ENCODE peak calls at places on chromosome X, in ten cellular contexts. D, S, L, C, T, Z, O, N, J and B are unnamed samples. For H3K4me1, the result is how much of the 10 kb centered on the place peaks cover.

GRCh38 chrX:113929004-113929403 is 654.9 kb upstream of the HTR2C start:
- DNase-seq in S (no peak), O (peak), C (peak), T (no peak), Z (no peak), D (no peak), N (peak), L (peak), J (no peak), B (no peak)

GRCh38 chrX:154542723-154543424 is 3.8 kb downstream of the G6PD start:
- DNase-seq in N (no peak), L (no peak), T (no peak), J (no peak), C (no peak), D (no peak), S (peak), O (no peak), Z (no peak), B (no peak)

GRCh38 chrX:133375558-133376340 is 39.5 kb downstream of the GPC4 start:
- DNase-seq in C (no peak), L (no peak), O (peak), N (no peak), J (no peak), S (no peak), T (no peak), Z (peak), D (no peak), B (no peak)

GRCh38 chrX:75784689-75785491 is at the start of gene MAGEE2:
- DNase-seq in D (no peak), T (no peak), L (no peak), O (no peak), Z (peak), S (no peak), N (peak), C (no peak), J (peak), B (no peak)

GRCh38 chrX:7889680-7890079 is 37.5 kb downstream of the PNPLA4 start:
- DNase-seq in T (no peak), L (no peak), Z (no peak), S (no peak), N (peak), D (no peak), C (no peak), J (no peak), O (no peak), B (no peak)

GRCh38 chrX:153727108-153727931 is 2.7 kb downstream of the ABCD1 start:
- DNase-seq in Z (peak), C (no peak), N (peak), S (peak), D (peak), L (no peak), J (no peak), T (peak), O (peak), B (no peak)

GRCh38 chrX:14357314-14357713 is 172.0 kb upstream of the GLRA2 start:
- DNase-seq in T (no peak), Z (no peak), C (no peak), N (peak), O (peak), D (no peak), S (no peak), J (no peak), L (no peak), B (no peak)

GRCh38 chrX:137742846-137743245 is 176.9 kb downstream of the ZIC3 start:
- DNase-seq in S (no peak), T (no peak), D (no peak), Z (no peak), N (no peak), J (no peak), O (no peak), C (no peak), L (no peak), B (no peak)

GRCh38 chrX:103791826-103792458 is 15.3 kb downstream of the PLP1 start:
- DNase-seq in J (no peak), S (no peak), Z (no peak), O (no peak), N (peak), L (no peak), D (no peak), C (no peak), T (no peak), B (no peak)

GRCh38 chrX:87744391-87744790 is 226.8 kb downstream of the KLHL4 start:
- DNase-seq in Z (no peak), O (no peak), T (no peak), J (no peak), D (no peak), C (no peak), S (no peak), N (no peak), L (no peak), B (no peak)

GRCh38 chrX:44104699-44105098 is 131.5 kb upstream of the NDP start:
- DNase-seq in S (no peak), L (no peak), D (no peak), Z (no peak), J (no peak), O (no peak), C (no peak), T (no peak), N (no peak), B (no peak)

GRCh38 chrX:45669715-45670360 is 469.2 kb upstream of the DIPK2B start:
- DNase-seq in Z (no peak), S (no peak), C (no peak), N (peak), J (no peak), O (no peak), T (no peak), D (no peak), L (no peak), B (no peak)

GRCh38 chrX:155313766-155314165 is 20.6 kb downstream of the CLIC2 start:
- DNase-seq in N (no peak), L (no peak), T (no peak), J (no peak), O (no peak), D (no peak), Z (no peak), C (peak), S (no peak), B (no peak)

GRCh38 chrX:131405497-131405896 is 116.4 kb upstream of the IGSF1 start:
- DNase-seq in J (no peak), Z (no peak), C (no peak), O (no peak), T (no peak), L (no peak), D (no peak), S (no peak), N (no peak), B (no peak)

GRCh38 chrX:32447640-32448039 is 763.7 kb downstream of the DMD start:
- DNase-seq in Z (no peak), T (no peak), L (no peak), N (no peak), J (no peak), S (no peak), C (no peak), D (no peak), O (no peak), B (no peak)
- H3K4me1 ChIP-seq in Z (under half), T (under half), L (under half), N (under half), J (under half), S (under half), C (under half), D (under half), O (under half), B (under half)

GRCh38 chrX:17443546-17443945 is 68.5 kb downstream of the NHS start:
- DNase-seq in T (no peak), Z (no peak), J (no peak), S (no peak), L (no peak), C (no peak), D (no peak), N (peak), O (no peak), B (no peak)
- H3K4me1 ChIP-seq in T (under half), Z (under half), J (under half), S (under half), L (under half), C (under half), D (under half), N (under half), O (under half), B (under half)

GRCh38 chrX:38699116-38699515 is 102.1 kb upstream of the MID1IP1 start:
- DNase-seq in S (no peak), C (no peak), T (no peak), L (no peak), N (no peak), O (no peak), D (no peak), Z (no peak), J (no peak), B (no peak)
- H3K4me1 ChIP-seq in S (under half), C (under half), T (under half), L (under half), N (under half), O (under half), D (under half), Z (under half), J (under half), B (under half)

DNA sequence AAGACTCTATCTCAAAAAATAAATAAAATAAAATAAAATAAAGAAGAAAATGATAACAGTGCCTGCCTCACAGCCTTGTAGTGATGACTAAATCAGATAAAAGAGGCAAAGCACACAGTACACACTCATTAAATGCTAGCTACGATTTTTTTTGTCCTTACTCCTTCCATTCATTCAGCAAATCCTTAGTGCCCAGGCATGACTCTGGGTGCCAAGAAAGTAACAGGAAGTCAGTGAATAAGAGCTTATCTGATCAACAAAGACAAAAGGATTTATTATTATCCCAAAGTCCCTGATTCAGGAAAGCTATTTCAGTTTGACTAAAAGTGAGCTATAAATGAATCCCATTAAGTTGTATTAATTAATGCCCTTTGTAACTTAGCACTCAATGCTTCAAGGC is 92.7 kb downstream of the SH3KBP1 start:
- DNase-seq in N (peak), S (no peak), Z (no peak), C (no peak), D (no peak), J (no peak), O (peak), L (no peak), T (no peak), B (no peak)
- H3K4me1 ChIP-seq in N (under half), S (under half), Z (under half), C (under half), D (under half), J (under half), O (under half), L (under half), T (under half), B (under half)

GRCh38 chrX:120305531-120306145 is 5.6 kb downstream of the TMEM255A start:
- DNase-seq in S (no peak), L (no peak), J (no peak), C (peak), N (no peak), O (no peak), Z (no peak), D (no peak), T (no peak), B (no peak)
- H3K4me1 ChIP-seq in S (under half), L (under half), J (under half), C (under half), N (under half), O (under half), Z (under half), D (under half), T (under half), B (under half)

DNA sequence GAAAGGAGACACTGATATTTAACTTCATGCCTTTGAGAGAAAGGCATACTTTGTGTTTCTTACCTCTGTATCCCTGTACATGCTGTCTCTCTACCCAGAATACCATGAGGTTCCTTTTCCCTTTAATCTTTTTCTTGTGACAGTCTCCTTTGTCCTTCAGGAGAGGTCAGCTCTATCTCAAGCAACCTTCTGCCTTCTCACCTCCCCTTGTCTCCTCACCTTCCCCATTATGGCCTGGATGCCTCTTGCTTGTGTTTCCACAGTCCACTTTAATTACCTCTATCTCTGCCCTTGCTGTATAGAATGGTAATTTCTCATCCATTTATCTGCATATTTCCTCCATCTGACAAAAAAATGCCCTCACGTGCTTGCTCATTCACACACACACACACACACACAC is 28.4 kb downstream of the MSN start:
- DNase-seq in J (no peak), T (no peak), O (no peak), N (no peak), D (no peak), C (no peak), L (no peak), S (no peak), Z (no peak), B (no peak)
- H3K4me1 ChIP-seq in J (half or more), T (half or more), O (under half), N (half or more), D (under half), C (under half), L (under half), S (half or more), Z (half or more), B (under half)

GRCh38 chrX:18619288-18619687 is 52.6 kb downstream of the RS1 start:
- DNase-seq in O (no peak), L (no peak), Z (no peak), D (no peak), N (no peak), T (no peak), C (no peak), J (no peak), S (no peak), B (no peak)
- H3K4me1 ChIP-seq in O (under half), L (under half), Z (under half), D (under half), N (under half), T (under half), C (under half), J (under half), S (under half), B (under half)

DNA sequence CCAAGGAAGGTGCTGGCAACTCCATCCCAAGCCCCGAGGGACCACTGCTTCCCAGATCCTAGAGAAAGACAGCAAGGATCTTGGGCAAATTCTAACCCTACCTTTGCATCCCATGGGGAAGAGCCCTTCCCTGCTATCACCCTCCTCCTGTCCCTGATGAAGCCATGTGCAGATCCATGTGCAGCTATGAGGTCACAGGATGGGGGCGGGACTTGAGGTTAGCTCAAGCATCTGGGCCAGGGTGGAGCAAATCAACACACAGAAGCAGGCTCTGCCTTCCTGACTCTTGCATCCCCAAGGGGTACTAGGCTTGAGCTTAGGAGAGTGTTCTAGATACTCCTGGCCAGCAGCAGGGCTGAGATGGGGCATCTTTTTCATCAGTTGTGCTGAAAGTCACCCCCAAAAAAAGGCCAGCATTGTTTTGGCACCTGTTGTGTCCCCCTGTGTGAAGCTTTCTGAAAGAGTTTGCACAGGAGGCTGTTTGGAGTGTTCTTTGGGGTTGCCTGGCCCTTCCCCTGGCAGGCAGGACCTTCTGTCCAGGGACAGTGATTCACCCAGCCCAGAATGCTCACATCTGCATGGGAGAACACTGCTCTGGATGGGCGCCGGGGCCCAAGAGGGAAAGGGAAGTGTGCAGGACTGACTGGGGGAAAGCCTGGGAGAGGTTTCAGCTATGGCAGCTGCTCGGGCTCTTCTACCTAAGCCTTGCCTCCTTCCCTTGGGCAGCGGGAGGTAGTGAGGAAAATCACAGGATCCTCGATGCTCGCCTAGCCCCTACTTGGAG is 50.8 kb downstream of the PRPS1 start:
- DNase-seq in D (no peak), O (peak), S (peak), Z (peak), L (no peak), C (peak), N (peak), J (no peak), T (peak), B (peak)
- H3K4me1 ChIP-seq in D (under half), O (under half), S (under half), Z (under half), L (under half), C (under half), N (under half), J (under half), T (under half), B (under half)

DNA sequence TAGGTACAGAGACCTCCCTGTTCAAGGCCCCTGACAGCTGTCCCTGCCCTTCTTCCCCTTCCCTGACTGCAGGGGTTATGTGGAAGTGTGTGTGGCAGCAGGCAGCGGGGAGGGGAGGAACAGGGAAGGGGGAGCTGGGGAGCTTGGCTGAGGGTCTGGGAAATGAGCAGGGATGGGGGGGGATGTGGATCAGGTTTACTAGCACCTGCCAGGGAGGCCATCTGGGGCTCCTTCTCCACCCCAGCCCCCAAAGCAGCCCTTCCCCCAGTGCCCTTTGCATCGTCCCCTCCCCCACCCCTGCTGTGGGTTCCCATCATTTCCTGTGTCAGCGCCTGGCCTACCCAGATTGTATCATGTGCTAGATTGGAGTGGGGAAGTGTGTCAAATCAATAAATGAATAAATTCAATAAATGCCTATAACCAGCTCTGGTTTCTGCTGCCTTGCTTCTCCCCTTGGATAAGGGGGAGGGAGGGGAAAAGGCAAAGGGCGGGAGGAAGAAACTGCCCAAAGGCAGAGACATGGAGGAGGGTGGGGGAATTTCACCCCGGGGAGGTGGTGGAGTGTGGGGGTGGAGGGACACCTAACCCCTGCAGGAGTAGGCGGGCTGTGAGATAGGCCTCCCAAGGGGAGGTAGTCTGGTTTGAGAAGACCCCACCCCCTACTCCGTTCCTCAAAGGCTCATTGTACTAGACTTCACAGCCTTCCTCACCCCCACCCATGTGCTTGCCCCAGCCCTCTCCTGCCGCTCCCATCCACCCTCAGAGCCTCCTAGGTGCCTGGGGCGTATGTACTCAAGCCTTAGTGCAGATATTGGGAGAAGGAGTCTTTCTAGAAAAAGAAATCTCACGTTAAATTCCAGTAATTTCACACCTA is 3.2 kb downstream of the CXorf65 start:
- DNase-seq in S (no peak), N (peak), C (peak), D (peak), T (peak), O (peak), L (peak), Z (peak), J (no peak), B (no peak)
- H3K4me1 ChIP-seq in S (under half), N (under half), C (under half), D (under half), T (under half), O (under half), L (under half), Z (under half), J (under half), B (under half)